ENCODE peak calls at places on chromosome 1, in nine cellular contexts. V, J, X, O, B, T, N, S and C are unnamed samples.

GRCh38 chr1:8425150-8425780 is 107.4 kb downstream of the SLC45A1 start:
- DNase-seq in N (no peak), S (no peak), B (no peak), V (no peak), J (no peak), X (no peak), O (no peak), T (no peak), C (no peak)

GRCh38 chr1:23168079-23168461 is 586 bp downstream of the LUZP1 start:
- DNase-seq in S (no peak), J (no peak), V (no peak), X (no peak), B (no peak), O (no peak), T (peak; percentile 9), N (no peak), C (no peak)

GRCh38 chr1:109509176-109510134 is at the start of gene AMIGO1:
- DNase-seq in B (peak; percentile 79), T (peak; percentile 53), X (peak; percentile 23), J (peak; percentile 39), N (no peak), S (peak; percentile 33), O (peak; percentile 70), V (peak; percentile 42), C (no peak)

GRCh38 chr1:219782929-219783328 is 145.4 kb downstream of the SLC30A10 start:
- DNase-seq in X (no peak), T (no peak), J (no peak), N (no peak), O (no peak), B (no peak), S (no peak), V (no peak), C (no peak)

GRCh38 chr1:3166206-3166918 is 97.4 kb downstream of the PRDM16 start:
- DNase-seq in S (no peak), X (no peak), T (no peak), J (no peak), V (no peak), N (no peak), B (no peak), O (no peak), C (no peak)

GRCh38 chr1:247924868-247925267 is at the start of gene OR2AJ1:
- DNase-seq in V (no peak), S (no peak), X (no peak), J (no peak), O (no peak), T (no peak), B (no peak), N (no peak), C (no peak)

GRCh38 chr1:58620259-58620658 is 43.2 kb upstream of the TACSTD2 start:
- DNase-seq in T (no peak), O (peak; percentile 17), N (no peak), X (no peak), S (no peak), J (no peak), V (peak; percentile 72), B (no peak), C (no peak)

GRCh38 chr1:234583755-234584430 is 26.1 kb downstream of the IRF2BP2 start:
- DNase-seq in B (no peak), N (no peak), O (no peak), S (no peak), V (no peak), X (no peak), J (no peak), T (no peak), C (no peak)

GRCh38 chr1:32068891-32069590 is 3.7 kb upstream of the TMEM39B start:
- DNase-seq in V (no peak), J (no peak), T (no peak), B (peak; percentile 54), X (no peak), N (no peak), O (no peak), S (peak; percentile 45), C (no peak)

GRCh38 chr1:207259391-207259790 is 62.1 kb upstream of the CD55 start:
- DNase-seq in O (no peak), S (peak; percentile 44), T (no peak), B (no peak), J (no peak), X (no peak), V (no peak), N (no peak), C (peak; percentile 65)

GRCh38 chr1:61253059-61253735 is 170.8 kb downstream of the NFIA start:
- DNase-seq in J (no peak), O (no peak), B (no peak), V (peak; percentile 23), S (peak; percentile 15), X (no peak), N (no peak), T (no peak), C (no peak)

GRCh38 chr1:217029311-217030157 is 306.3 kb upstream of the ESRRG start:
- DNase-seq in X (no peak), N (peak; percentile 44), T (no peak), B (no peak), V (no peak), O (no peak), J (no peak), S (peak; percentile 82), C (no peak)

GRCh38 chr1:32816676-32817158 is 441 bp downstream of the YARS1 start:
- DNase-seq in O (peak; percentile 18), J (no peak), N (no peak), X (no peak), S (peak; percentile 34), B (no peak), V (no peak), T (no peak), C (no peak)

GRCh38 chr1:207833956-207834660 is 76.8 kb downstream of the CD34 start:
- DNase-seq in B (no peak), X (no peak), N (no peak), T (no peak), S (no peak), V (no peak), J (no peak), O (no peak), C (no peak)

GRCh38 chr1:27602510-27603319 is 1.2 kb downstream of the AHDC1 start:
- DNase-seq in B (peak; percentile 77), S (peak; percentile 33), J (no peak), N (no peak), O (peak; percentile 73), V (no peak), X (no peak), T (peak; percentile 38), C (no peak)

GRCh38 chr1:71364236-71364635 is 283.4 kb upstream of the ZRANB2 start:
- DNase-seq in X (no peak), T (no peak), S (no peak), B (no peak), J (no peak), O (no peak), N (no peak), V (no peak), C (no peak)

GRCh38 chr1:3030663-3031381 is 9.6 kb downstream of the ACTRT2 start:
- DNase-seq in J (no peak), V (no peak), T (no peak), O (no peak), B (no peak), X (no peak), S (no peak), N (no peak), C (no peak)

GRCh38 chr1:13766906-13767564 is 67.0 kb downstream of the PRDM2 start:
- DNase-seq in V (no peak), O (no peak), J (no peak), T (no peak), N (peak; percentile 84), X (no peak), S (peak; percentile 17), B (no peak), C (no peak)

GRCh38 chr1:234725177-234726132 is 115.5 kb upstream of the IRF2BP2 start:
- DNase-seq in X (peak; percentile 22), B (no peak), S (no peak), V (no peak), N (no peak), J (peak; percentile 40), O (no peak), T (peak; percentile 9), C (no peak)

GRCh38 chr1:220281159-220281574 is 8.9 kb upstream of the RAB3GAP2 start:
- DNase-seq in X (no peak), B (no peak), T (no peak), N (no peak), O (no peak), V (no peak), S (peak; percentile 27), J (no peak), C (no peak)

GRCh38 chr1:32716312-32717126 is 13.9 kb upstream of the SYNC start:
- DNase-seq in J (peak; percentile 9), O (peak; percentile 79), B (peak; percentile 82), S (peak; percentile 67), N (no peak), V (peak; percentile 86), T (peak; percentile 19), X (no peak), C (no peak)

GRCh38 chr1:205037539-205037938 is 5.5 kb upstream of the CNTN2 start:
- DNase-seq in O (no peak), V (no peak), N (no peak), T (no peak), J (no peak), X (no peak), S (no peak), B (no peak), C (no peak)

GRCh38 chr1:78045850-78046778 is at the start of gene GIPC2:
- DNase-seq in T (no peak), S (peak; percentile 33), B (peak; percentile 58), X (no peak), O (no peak), N (no peak), J (no peak), V (peak; percentile 21), C (no peak)

GRCh38 chr1:156196445-156196844 is 2.5 kb downstream of the SLC25A44 start:
- DNase-seq in O (no peak), J (no peak), T (no peak), B (no peak), V (no peak), N (no peak), S (no peak), X (no peak), C (no peak)

GRCh38 chr1:92749024-92749634 is 35.8 kb downstream of the EVI5 start:
- DNase-seq in B (no peak), S (peak; percentile 69), O (peak; percentile 7), V (peak; percentile 27), X (no peak), J (peak; percentile 2), N (no peak), T (no peak), C (no peak)

GRCh38 chr1:201267481-201268229 is 15.7 kb upstream of the PKP1 start:
- DNase-seq in S (peak; percentile 81), V (no peak), X (no peak), N (no peak), T (no peak), J (no peak), O (no peak), B (no peak), C (peak; percentile 4)

GRCh38 chr1:116842654-116843053 is 67.1 kb upstream of the PTGFRN start:
- DNase-seq in S (no peak), V (no peak), B (no peak), O (peak; percentile 8), N (no peak), T (no peak), J (no peak), X (no peak), C (no peak)

GRCh38 chr1:17776426-17776825 is 21.3 kb downstream of the ACTL8 start:
- DNase-seq in O (no peak), N (no peak), X (no peak), T (no peak), B (no peak), S (no peak), J (no peak), V (no peak), C (no peak)

GRCh38 chr1:57112148-57112547 is 146.3 kb upstream of the C8B start:
- DNase-seq in V (no peak), S (no peak), X (no peak), T (no peak), B (no peak), O (no peak), J (no peak), N (no peak), C (no peak)

GRCh38 chr1:9070421-9071015 is 1.1 kb upstream of the SLC2A5 start:
- DNase-seq in T (no peak), V (no peak), N (no peak), J (no peak), O (peak; percentile 67), B (no peak), X (no peak), S (no peak), C (no peak)

GRCh38 chr1:65072845-65073244 is 75.2 kb upstream of the AK4 start:
- DNase-seq in N (no peak), T (no peak), J (no peak), V (no peak), S (no peak), X (no peak), B (no peak), O (no peak), C (no peak)